ENCODE peak calls at places on chromosomes 1 and 21, in five cellular contexts. W is HTR-8/SVneo, B is HT-29, R is left ventricle myocardium superior, F is pons. T is an unnamed sample.

GRCh38 chr1:29471487-29472313 is 235.4 kb downstream of the PTPRU start:
- DNase-seq in W (no peak), B (no peak), R (no peak), F (no peak), T (no peak)

GRCh38 chr1:209989525-209989924 is 51.5 kb downstream of the SYT14 start:
- DNase-seq in R (no peak), F (peak; percentile 51), W (peak; percentile 13), B (peak; percentile 55), T (no peak)

GRCh38 chr1:231040019-231040799 is at the start of gene FAM89A:
- DNase-seq in W (peak; percentile 71), F (peak; percentile 25), R (peak; percentile 80), B (peak; percentile 22), T (peak; percentile 48)

GRCh38 chr21:26846036-26846931 is 1.1 kb upstream of the ADAMTS1 start:
- DNase-seq in W (peak; percentile 56), B (no peak), R (peak; percentile 91), F (peak; percentile 76), T (peak; percentile 88)

GRCh38 chr1:209552406-209553264 is 30.9 kb upstream of the CAMK1G start:
- DNase-seq in R (no peak), W (no peak), B (no peak), F (peak; percentile 17), T (no peak)

GRCh38 chr1:7281821-7282220 is 489.3 kb upstream of the VAMP3 start:
- DNase-seq in B (no peak), F (no peak), R (no peak), W (no peak), T (no peak)

GRCh38 chr1:108560430-108561144 is 687 bp downstream of the EEIG2 start:
- DNase-seq in R (peak; percentile 55), F (peak; percentile 61), W (peak; percentile 31), B (peak; percentile 39), T (peak; percentile 51)

GRCh38 chr21:17348849-17349248 is 164.0 kb upstream of the CXADR start:
- DNase-seq in R (no peak), F (no peak), B (no peak), W (no peak), T (no peak)

GRCh38 chr1:230270185-230270939 is 155.8 kb downstream of the PGBD5 start:
- DNase-seq in R (no peak), B (no peak), W (no peak), F (no peak), T (no peak)

GRCh38 chr1:186008920-186009737 is 274.9 kb downstream of the HMCN1 start:
- DNase-seq in W (no peak), B (no peak), F (no peak), R (no peak), T (no peak)

GRCh38 chr1:112636597-112637256 is 17.1 kb downstream of the CAPZA1 start:
- DNase-seq in R (no peak), F (no peak), W (no peak), B (peak; percentile 50), T (no peak)